ENCODE peak calls at places on chromosome 13, in four cellular contexts. One of them, this sample, is unnamed.

GRCh38 chr13:50323440-50324070 is 308.3 kb downstream of the KCNRG start:
- DNase-seq in progenitor cell of endocrine pancreas: no peak
- DNase-seq in neural progenitor cell: no peak
- DNase-seq in M059J: peak
- DNase-seq in this sample: no peak

GRCh38 chr13:73334459-73334858 is 275.7 kb downstream of the KLF5 start:
- DNase-seq in progenitor cell of endocrine pancreas: no peak
- DNase-seq in neural progenitor cell: no peak
- DNase-seq in M059J: peak
- DNase-seq in this sample: peak

GRCh38 chr13:114128624-114129522 is 3.5 kb downstream of the RASA3 start:
- DNase-seq in progenitor cell of endocrine pancreas: no peak
- DNase-seq in neural progenitor cell: no peak
- DNase-seq in M059J: peak
- DNase-seq in this sample: peak

GRCh38 chr13:23921451-23921888 is 24.2 kb upstream of the C1QTNF9B start:
- DNase-seq in progenitor cell of endocrine pancreas: no peak
- DNase-seq in neural progenitor cell: peak
- DNase-seq in M059J: peak
- DNase-seq in this sample: peak

GRCh38 chr13:21240586-21240985 is 64.1 kb downstream of the MRPL57 start:
- DNase-seq in progenitor cell of endocrine pancreas: no peak
- DNase-seq in neural progenitor cell: no peak
- DNase-seq in M059J: peak
- DNase-seq in this sample: no peak

GRCh38 chr13:41216160-41216559 is 21.8 kb upstream of the KBTBD7 start:
- DNase-seq in progenitor cell of endocrine pancreas: no peak
- DNase-seq in neural progenitor cell: no peak
- DNase-seq in M059J: peak
- DNase-seq in this sample: peak

GRCh38 chr13:51780099-51780498 is 23.9 kb downstream of the DHRS12 start:
- DNase-seq in progenitor cell of endocrine pancreas: no peak
- DNase-seq in neural progenitor cell: no peak
- DNase-seq in M059J: no peak
- DNase-seq in this sample: no peak

GRCh38 chr13:112449545-112449930 is 73.4 kb downstream of the SPACA7 start:
- DNase-seq in progenitor cell of endocrine pancreas: no peak
- DNase-seq in neural progenitor cell: no peak
- DNase-seq in M059J: no peak
- DNase-seq in this sample: no peak

GRCh38 chr13:40479196-40479845 is 187.1 kb downstream of the FOXO1 start:
- DNase-seq in progenitor cell of endocrine pancreas: no peak
- DNase-seq in neural progenitor cell: no peak
- DNase-seq in M059J: no peak
- DNase-seq in this sample: no peak

GRCh38 chr13:40152145-40152544 is 496.7 kb downstream of the COG6 start:
- DNase-seq in progenitor cell of endocrine pancreas: no peak
- DNase-seq in neural progenitor cell: no peak
- DNase-seq in M059J: peak
- DNase-seq in this sample: peak

GRCh38 chr13:25330541-25330940 is 29.1 kb downstream of the NUP58 start:
- DNase-seq in progenitor cell of endocrine pancreas: no peak
- DNase-seq in neural progenitor cell: no peak
- DNase-seq in M059J: peak
- DNase-seq in this sample: no peak